ENCODE peak calls at places on chromosomes 5 and 9, in eight cellular contexts. V, G, N, U, A, P, F and R are unnamed samples.

GRCh38 chr9:89631381-89631780 is 26.6 kb downstream of the GADD45G start:
- DNase-seq in V (no peak), G (no peak), N (no peak), U (no peak), A (no peak), P (no peak), F (no peak), R (no peak)

GRCh38 chr5:204966-205670 is 12.8 kb downstream of the CCDC127 start:
- DNase-seq in V (no peak), G (no peak), N (no peak), U (no peak), A (no peak), P (no peak), F (no peak), R (no peak)

GRCh38 chr5:159533197-159533596 is 202.9 kb upstream of the IL12B start:
- DNase-seq in V (no peak), G (no peak), N (peak), U (no peak), A (peak), P (no peak), F (no peak), R (no peak)

GRCh38 chr5:77494935-77495334 is 2.8 kb upstream of the WDR41 start:
- DNase-seq in V (no peak), G (no peak), N (no peak), U (no peak), A (no peak), P (no peak), F (no peak), R (no peak)

GRCh38 chr5:177443144-177443983 is 3.2 kb upstream of the PRR7 start:
- DNase-seq in V (no peak), G (no peak), N (no peak), U (no peak), A (no peak), P (no peak), F (no peak), R (no peak)

GRCh38 chr5:80082731-80083114 is 47.6 kb downstream of the THBS4 start:
- DNase-seq in V (peak), G (peak), N (peak), U (peak), A (peak), P (peak), F (peak), R (peak)

GRCh38 chr9:34547960-34548603 is 25.3 kb upstream of the ENHO start:
- DNase-seq in V (no peak), G (peak), N (peak), U (peak), A (peak), P (peak), F (peak), R (peak)

GRCh38 chr9:68643901-68644809 is 60.9 kb upstream of the PIP5K1B start:
- DNase-seq in V (no peak), G (no peak), N (no peak), U (no peak), A (no peak), P (no peak), F (no peak), R (no peak)

GRCh38 chr5:149561848-149562247 is 10.6 kb upstream of the CSNK1A1 start:
- DNase-seq in V (no peak), G (no peak), N (peak), U (peak), A (peak), P (no peak), F (peak), R (no peak)

GRCh38 chr9:127796899-127797370 is 5.7 kb upstream of the FPGS start:
- DNase-seq in V (no peak), G (no peak), N (no peak), U (no peak), A (peak), P (no peak), F (no peak), R (no peak)

GRCh38 chr9:121651295-121652036 is at the start of gene DAB2IP:
- DNase-seq in V (no peak), G (no peak), N (no peak), U (peak), A (peak), P (peak), F (peak), R (peak)

GRCh38 chr9:98575379-98576346 is 133.1 kb downstream of the GABBR2 start:
- DNase-seq in V (no peak), G (no peak), N (peak), U (no peak), A (peak), P (no peak), F (peak), R (no peak)

GRCh38 chr9:94553029-94553938 is 1.6 kb upstream of the PCAT7 start:
- DNase-seq in V (no peak), G (no peak), N (no peak), U (no peak), A (no peak), P (no peak), F (no peak), R (no peak)

GRCh38 chr5:40141418-40141817 is 538.3 kb upstream of the PTGER4 start:
- DNase-seq in V (no peak), G (no peak), N (no peak), U (no peak), A (no peak), P (no peak), F (no peak), R (no peak)
- TF ChIP-seq CTCF in V (no peak), G (no peak), N (no peak), U (no peak), A (no peak), P (no peak), F (no peak), R (no peak)

DNA sequence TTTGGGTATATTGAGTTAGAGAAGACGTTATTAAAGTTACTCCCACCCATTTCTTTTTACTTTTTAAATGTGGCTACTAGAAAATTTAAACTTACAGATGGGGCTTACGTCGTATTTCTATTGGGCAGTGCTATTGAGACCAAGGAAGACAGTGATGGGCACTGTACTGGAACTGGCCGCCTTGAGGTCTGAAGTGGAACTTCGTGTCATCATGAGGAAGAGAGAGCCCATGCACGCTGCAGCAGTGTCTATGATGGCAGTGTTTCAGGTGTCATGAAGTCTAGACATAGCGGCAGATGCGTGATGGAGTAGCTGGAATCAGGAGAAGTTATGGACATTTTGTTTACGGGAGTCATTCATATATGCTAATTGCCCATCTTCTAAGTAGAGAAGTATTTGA is 143.7 kb downstream of the LRRC70 start:
- DNase-seq in V (no peak), G (no peak), N (no peak), U (no peak), A (no peak), P (no peak), F (no peak), R (no peak)
- TF ChIP-seq CTCF in V (no peak), G (no peak), N (no peak), U (peak), A (no peak), P (peak), F (no peak), R (no peak)

DNA sequence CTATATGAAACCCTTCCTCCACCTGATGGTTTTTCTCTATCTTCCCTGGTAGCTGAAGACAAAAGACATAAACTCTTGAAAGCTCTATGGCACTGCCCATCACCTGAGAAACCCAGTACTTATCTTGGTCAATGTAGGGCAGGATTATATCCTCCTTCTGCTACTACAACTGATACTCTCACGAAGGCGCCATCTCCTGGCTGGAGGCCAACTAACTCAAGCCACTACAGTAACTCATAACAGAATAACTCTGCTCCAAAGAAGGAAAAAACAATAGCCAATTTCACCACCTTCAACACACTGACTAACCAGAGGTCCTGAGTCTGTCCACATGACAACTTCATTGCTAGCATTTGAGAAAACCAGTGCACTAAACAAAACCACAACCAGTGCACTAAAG is 409.2 kb downstream of the CETN3 start:
- DNase-seq in V (no peak), G (no peak), N (no peak), U (no peak), A (no peak), P (no peak), F (no peak), R (no peak)
- TF ChIP-seq CTCF in V (no peak), G (no peak), N (no peak), U (no peak), A (no peak), P (no peak), F (no peak), R (no peak)

GRCh38 chr5:99169309-99169708 is 240.5 kb upstream of the CHD1 start:
- DNase-seq in V (no peak), G (no peak), N (no peak), U (no peak), A (peak), P (no peak), F (peak), R (no peak)
- TF ChIP-seq CTCF in V (no peak), G (no peak), N (no peak), U (peak), A (peak), P (peak), F (peak), R (peak)

GRCh38 chr5:160968480-160968879 is 116.5 kb upstream of the ATP10B start:
- DNase-seq in V (no peak), G (no peak), N (no peak), U (no peak), A (no peak), P (no peak), F (no peak), R (no peak)

DNA sequence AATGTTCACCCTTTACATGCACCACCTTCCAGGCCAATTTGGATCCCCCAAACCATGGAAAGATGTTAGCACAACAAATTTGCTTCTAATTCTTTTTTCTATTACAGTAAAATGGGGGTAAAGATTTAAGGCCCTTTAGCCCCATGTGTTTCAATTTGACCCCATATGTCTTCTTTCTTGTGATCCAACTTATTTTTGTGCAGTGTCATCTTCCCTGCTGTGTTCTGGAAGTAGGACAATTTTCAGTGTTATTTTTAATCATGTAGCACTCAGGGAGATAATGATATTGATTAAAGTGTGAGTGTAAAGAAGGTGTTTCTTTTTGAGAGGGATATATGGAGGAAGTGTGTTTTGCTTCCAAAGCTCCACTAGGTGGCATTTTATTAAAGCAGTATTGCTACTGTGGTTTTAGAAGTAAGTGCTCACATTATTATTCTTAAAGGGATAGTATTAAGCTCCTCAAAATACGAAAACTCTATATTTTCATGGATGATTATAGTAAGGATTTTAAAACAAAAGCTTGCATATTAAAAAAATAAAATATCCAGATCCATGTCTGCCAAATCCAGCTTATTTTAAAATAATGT is 118.7 kb upstream of the ATP10B start:
- DNase-seq in V (no peak), G (no peak), N (no peak), U (no peak), A (peak), P (no peak), F (no peak), R (no peak)
- TF ChIP-seq CTCF in V (no peak), G (no peak), N (no peak), U (peak), A (no peak), P (peak), F (no peak), R (peak)

GRCh38 chr9:109248133-109248581 is 72.7 kb downstream of the EPB41L4B start:
- DNase-seq in V (no peak), G (no peak), N (no peak), U (peak), A (peak), P (no peak), F (peak), R (no peak)
- TF ChIP-seq CTCF in V (no peak), G (no peak), N (no peak), U (peak), A (peak), P (no peak), F (peak), R (no peak)

DNA sequence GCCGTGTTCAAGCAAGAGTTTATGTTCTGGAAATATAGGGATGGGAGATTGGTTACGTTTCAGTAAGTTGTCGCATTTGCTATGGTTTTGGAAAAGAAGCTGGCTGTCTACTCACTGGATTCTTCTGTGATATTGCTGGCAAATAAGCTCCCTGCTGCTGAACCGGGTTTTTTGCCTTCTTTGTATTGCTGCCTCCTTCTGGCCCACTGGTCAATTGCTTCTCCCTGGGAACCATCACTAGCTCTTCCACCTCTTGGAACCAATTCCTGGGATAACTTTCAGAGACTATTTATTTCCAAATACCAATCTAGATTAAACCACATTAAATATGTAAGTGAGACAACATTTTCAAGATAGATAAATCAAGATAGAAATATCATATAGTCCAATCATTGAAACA is 43.0 kb downstream of the NUDT12 start:
- DNase-seq in V (no peak), G (no peak), N (no peak), U (no peak), A (peak), P (no peak), F (no peak), R (no peak)
- TF ChIP-seq CTCF in V (no peak), G (no peak), N (peak), U (no peak), A (peak), P (peak), F (peak), R (no peak)